ENCODE peak calls at places on chromosomes 2 and 18, in four cellular contexts. K, G, M and L are unnamed samples.

GRCh38 chr18:8142131-8142711 is 467.0 kb upstream of the RAB12 start:
- DNase-seq in K (no peak), G (no peak), M (no peak), L (no peak)

GRCh38 chr2:229675569-229675968 is 38.8 kb downstream of the DNER start:
- DNase-seq in K (no peak), G (no peak), M (no peak), L (no peak)

GRCh38 chr2:67919490-67919889 is 143.3 kb downstream of the C1D start:
- DNase-seq in K (no peak), G (no peak), M (no peak), L (no peak)

GRCh38 chr2:228613133-228613532 is 431.6 kb upstream of the SPHKAP start:
- DNase-seq in K (no peak), G (no peak), M (no peak), L (no peak)

GRCh38 chr2:28497206-28497605 is 1.3 kb downstream of the PLB1 start:
- DNase-seq in K (no peak), G (no peak), M (no peak), L (no peak)

GRCh38 chr2:211181626-211182025 is 625.2 kb downstream of the CPS1 start:
- DNase-seq in K (no peak), G (no peak), M (no peak), L (no peak)

GRCh38 chr2:102241616-102242260 is 54.9 kb downstream of the IL1RL2 start:
- DNase-seq in K (no peak), G (no peak), M (no peak), L (no peak)

GRCh38 chr2:201502713-201503112 is 51.2 kb downstream of the STRADB start:
- DNase-seq in K (no peak), G (no peak), M (no peak), L (no peak)

GRCh38 chr2:148979919-148980277 is 58.6 kb upstream of the LYPD6B start:
- DNase-seq in K (no peak), G (no peak), M (no peak), L (no peak)

GRCh38 chr2:31688282-31688681 is 107.5 kb upstream of the SRD5A2 start:
- DNase-seq in K (no peak), G (no peak), M (no peak), L (no peak)

GRCh38 chr2:27932396-27932795 is 41.9 kb downstream of the BABAM2 start:
- DNase-seq in K (no peak), G (no peak), M (no peak), L (no peak)

GRCh38 chr18:76421291-76422078 is 73.6 kb downstream of the ZNF516 start:
- DNase-seq in K (peak), G (no peak), M (no peak), L (no peak)

GRCh38 chr2:152221870-152222269 is 46.3 kb upstream of the STAM2 start:
- DNase-seq in K (no peak), G (no peak), M (no peak), L (no peak)

GRCh38 chr2:20617892-20618467 is 32.9 kb downstream of the HS1BP3 start:
- DNase-seq in K (no peak), G (no peak), M (no peak), L (no peak)

GRCh38 chr2:9149726-9150567 is 56.7 kb upstream of the ASAP2 start:
- DNase-seq in K (peak), G (no peak), M (no peak), L (no peak)

GRCh38 chr2:229714736-229715541 is 584 bp upstream of the DNER start:
- DNase-seq in K (peak), G (peak), M (no peak), L (peak)

GRCh38 chr2:6921321-6921922 is 4.2 kb downstream of the RNF144A start:
- DNase-seq in K (no peak), G (no peak), M (no peak), L (no peak)

GRCh38 chr2:223740679-223741078 is 96.7 kb downstream of the AP1S3 start:
- DNase-seq in K (no peak), G (no peak), M (no peak), L (no peak)

GRCh38 chr2:164620873-164621760 is at the start of gene GRB14:
- DNase-seq in K (peak), G (no peak), M (no peak), L (no peak)

GRCh38 chr2:188046437-188046836 is 245.2 kb upstream of the GULP1 start:
- DNase-seq in K (no peak), G (no peak), M (no peak), L (no peak)

GRCh38 chr2:84846041-84846663 is 34.7 kb downstream of the TRABD2A start:
- DNase-seq in K (no peak), G (no peak), M (no peak), L (peak)

GRCh38 chr2:174120346-174120745 is 128.0 kb downstream of the OLA1 start:
- DNase-seq in K (no peak), G (no peak), M (no peak), L (no peak)

GRCh38 chr2:233413046-233413445 is 58.8 kb downstream of the DGKD start:
- DNase-seq in K (no peak), G (no peak), M (no peak), L (no peak)

GRCh38 chr2:109270758-109271305 is 141.8 kb downstream of the SH3RF3 start:
- DNase-seq in K (no peak), G (no peak), M (no peak), L (no peak)

GRCh38 chr18:9614401-9615279 is at the start of gene PPP4R1:
- DNase-seq in K (peak), G (peak), M (peak), L (peak)

GRCh38 chr2:97764559-97765263 is 51.3 kb downstream of the ZAP70 start:
- DNase-seq in K (no peak), G (no peak), M (no peak), L (no peak)

GRCh38 chr2:135530313-135531230 is at the start of gene ZRANB3:
- DNase-seq in K (peak), G (peak), M (peak), L (peak)